ENCODE peak calls at places on chromosomes 4 and X, in eight cellular contexts. J is SK-N-SH; R is choroid plexus epithelial cell; F is tibial nerve; N is CD4-positive, alpha-beta memory T cell; P is aorta; V is GM23248; B is GM06990. I is an unnamed sample.

GRCh38 chr4:90318208-90318607 is 191.0 kb downstream of the CCSER1 start:
- DNase-seq in J (no peak), R (peak; percentile 95), F (no peak), N (no peak), P (no peak), V (peak; percentile 84), B (no peak), I (no peak)

GRCh38 chrX:147894332-147894870 is 17.3 kb upstream of the FMR1 start:
- DNase-seq in J (no peak), R (peak; percentile 41), F (no peak), N (no peak), P (no peak), V (no peak), B (no peak), I (no peak)

GRCh38 chr4:68299492-68300457 is 50.1 kb downstream of the YTHDC1 start:
- DNase-seq in J (no peak), R (no peak), F (no peak), N (no peak), P (no peak), V (no peak), B (no peak), I (no peak)

GRCh38 chr4:156971623-156972369 is at the start of gene PDGFC:
- DNase-seq in J (peak; percentile 80), R (peak; percentile 77), F (peak; percentile 31), N (no peak), P (peak; percentile 93), V (peak; percentile 79), B (peak; percentile 10), I (peak; percentile 88)

GRCh38 chr4:152556283-152556682 is 20.4 kb upstream of the FBXW7 start:
- DNase-seq in J (no peak), R (no peak), F (no peak), N (no peak), P (no peak), V (no peak), B (no peak), I (no peak)

GRCh38 chrX:109475174-109475891 is 6.6 kb downstream of the GUCY2F start:
- DNase-seq in J (peak; percentile 31), R (peak; percentile 61), F (no peak), N (no peak), P (no peak), V (peak; percentile 60), B (peak; percentile 1), I (no peak)

GRCh38 chr4:7335363-7336066 is 99.2 kb downstream of the PSAPL1 start:
- DNase-seq in J (peak; percentile 83), R (peak; percentile 27), F (peak; percentile 43), N (no peak), P (peak; percentile 82), V (peak; percentile 60), B (peak; percentile 52), I (no peak)

GRCh38 chr4:108849611-108850406 is 87.0 kb upstream of the ETNPPL start:
- DNase-seq in J (no peak), R (peak; percentile 80), F (no peak), N (no peak), P (no peak), V (peak; percentile 79), B (peak; percentile 24), I (no peak)

GRCh38 chrX:106951230-106951629 is 31.0 kb downstream of the CLDN2 start:
- DNase-seq in J (no peak), R (no peak), F (no peak), N (no peak), P (no peak), V (no peak), B (no peak), I (no peak)

GRCh38 chr4:38857354-38858096 is 908 bp upstream of the TLR6 start:
- DNase-seq in J (no peak), R (peak; percentile 94), F (no peak), N (no peak), P (no peak), V (peak; percentile 94), B (peak; percentile 79), I (peak; percentile 76)

GRCh38 chr4:17758459-17758858 is 23.0 kb downstream of the FAM184B start:
- DNase-seq in J (no peak), R (no peak), F (no peak), N (no peak), P (no peak), V (no peak), B (no peak), I (no peak)

GRCh38 chr4:4457803-4458550 is 71.1 kb downstream of the NSG1 start:
- DNase-seq in J (no peak), R (peak; percentile 71), F (no peak), N (no peak), P (no peak), V (peak; percentile 87), B (no peak), I (no peak)

GRCh38 chrX:104343408-104344129 is 88.8 kb upstream of the ESX1 start:
- DNase-seq in J (peak; percentile 30), R (peak; percentile 90), F (no peak), N (peak; percentile 31), P (no peak), V (peak; percentile 88), B (no peak), I (no peak)

GRCh38 chrX:40012800-40013682 is 84.7 kb downstream of the BCOR start:
- DNase-seq in J (no peak), R (peak; percentile 64), F (peak; percentile 51), N (no peak), P (peak; percentile 87), V (peak; percentile 78), B (peak; percentile 72), I (peak; percentile 79)

GRCh38 chrX:40010550-40011364 is 87.0 kb downstream of the BCOR start:
- DNase-seq in J (peak; percentile 66), R (peak; percentile 24), F (no peak), N (no peak), P (peak; percentile 40), V (no peak), B (no peak), I (no peak)

GRCh38 chrX:40012039-40012799 is 85.5 kb downstream of the BCOR start:
- DNase-seq in J (no peak), R (peak; percentile 71), F (no peak), N (no peak), P (peak; percentile 83), V (peak; percentile 67), B (no peak), I (peak; percentile 69)

GRCh38 chrX:40009890-40010289 is 87.9 kb downstream of the BCOR start:
- DNase-seq in J (peak; percentile 66), R (no peak), F (no peak), N (no peak), P (peak; percentile 62), V (no peak), B (no peak), I (no peak)

DNA sequence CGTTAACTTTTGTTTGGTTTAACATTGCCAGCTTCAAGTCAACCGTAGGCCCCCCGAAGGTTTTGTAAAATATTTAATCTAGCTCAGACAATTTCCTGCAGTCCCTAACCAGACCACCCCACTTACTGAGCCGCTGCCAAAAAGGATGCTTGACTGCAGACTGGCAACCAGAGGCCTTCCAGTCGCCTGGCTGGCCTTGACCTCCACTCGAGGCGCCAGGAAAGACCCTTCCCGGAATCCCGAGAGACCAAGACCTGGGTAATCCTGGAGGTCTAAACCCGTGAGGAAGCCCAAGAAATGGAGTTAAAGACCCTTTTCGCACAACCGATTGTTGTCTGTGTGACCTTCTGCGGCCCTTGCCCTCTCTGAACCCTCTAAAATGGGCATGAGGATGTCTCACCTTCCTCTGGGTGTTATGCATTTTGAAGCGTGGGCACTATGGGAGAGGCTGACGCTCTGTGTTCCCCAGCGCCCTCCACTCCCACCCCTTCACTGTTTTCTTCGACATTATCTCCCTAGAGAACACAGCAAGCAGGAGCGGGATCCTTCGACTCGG is 86.2 kb downstream of the BCOR start:
- DNase-seq in J (peak; percentile 29), R (no peak), F (no peak), N (no peak), P (peak; percentile 51), V (no peak), B (no peak), I (no peak)
- H3K4me3 ChIP-seq in J (no peak overlapping the region), R (no peak overlapping the region), F (no peak overlapping the region), N (no peak overlapping the region), P (no peak overlapping the region), V (no peak overlapping the region), B (no peak overlapping the region), I (no peak overlapping the region)

DNA sequence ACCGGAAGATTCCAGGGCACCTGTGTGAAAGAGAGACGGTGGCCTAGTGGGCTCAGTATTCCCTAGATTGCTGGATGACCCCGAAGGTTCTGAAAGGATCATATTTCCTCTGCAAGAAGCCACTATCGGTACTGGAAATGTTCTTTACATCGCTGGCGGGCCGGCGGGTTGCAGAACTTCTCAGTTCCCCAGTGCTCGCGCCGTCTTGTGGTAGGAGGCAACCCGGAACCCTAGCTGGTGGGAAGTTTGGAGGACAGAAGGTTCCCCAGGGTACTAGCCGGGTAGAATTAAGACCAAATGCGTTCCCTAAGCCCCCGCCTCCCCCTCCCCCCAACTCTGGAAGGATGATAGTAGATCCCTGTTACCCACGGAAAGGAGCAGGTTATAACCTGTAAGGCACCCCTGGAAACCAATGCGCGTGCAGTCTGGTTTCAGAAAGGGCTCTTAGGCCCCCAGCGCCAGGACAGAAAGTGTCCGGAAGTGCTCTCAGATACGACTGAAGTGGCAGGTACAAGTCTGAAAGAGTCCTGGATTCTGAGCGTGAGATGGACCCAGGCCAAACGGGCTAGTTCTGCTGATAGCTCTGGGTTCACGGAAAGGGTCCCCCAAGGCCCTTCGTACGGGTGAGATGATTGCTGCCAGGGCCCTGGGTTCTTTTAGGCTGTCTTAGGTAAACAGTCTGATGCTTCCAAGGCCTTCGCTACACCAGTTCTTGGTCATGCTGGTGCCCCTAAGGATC is 61.7 kb upstream of the DCAF8L1 start:
- DNase-seq in J (no peak), R (no peak), F (no peak), N (no peak), P (no peak), V (no peak), B (no peak), I (no peak)
- H3K4me3 ChIP-seq in J (no peak overlapping the region), R (no peak overlapping the region), F (no peak overlapping the region), N (no peak overlapping the region), P (no peak overlapping the region), V (no peak overlapping the region), B (no peak overlapping the region), I (no peak overlapping the region)

GRCh38 chr4:2412534-2412884 is 5.9 kb downstream of the ZFYVE28 start:
- DNase-seq in J (no peak), R (no peak), F (no peak), N (peak; percentile 80), P (no peak), V (no peak), B (no peak), I (no peak)
- H3K4me3 ChIP-seq in J (peak overlapping the region; percentile 57), R (no peak overlapping the region), F (no peak overlapping the region), N (peak overlapping the region; percentile 15), P (no peak overlapping the region), V (peak overlapping the region; percentile 58), B (peak overlapping the region; percentile 44), I (peak overlapping the region; percentile 25)

GRCh38 chr4:61294001-61294400 is 93.9 kb downstream of the ADGRL3 start:
- DNase-seq in J (no peak), R (no peak), F (no peak), N (no peak), P (no peak), V (no peak), B (no peak), I (no peak)

GRCh38 chr4:61299316-61299715 is 99.2 kb downstream of the ADGRL3 start:
- DNase-seq in J (no peak), R (no peak), F (no peak), N (no peak), P (no peak), V (no peak), B (no peak), I (no peak)

GRCh38 chr4:61301285-61301684 is 101.2 kb downstream of the ADGRL3 start:
- DNase-seq in J (no peak), R (no peak), F (no peak), N (no peak), P (no peak), V (no peak), B (no peak), I (no peak)

GRCh38 chr4:61296115-61296514 is 96.0 kb downstream of the ADGRL3 start:
- DNase-seq in J (no peak), R (no peak), F (no peak), N (no peak), P (no peak), V (no peak), B (no peak), I (no peak)

GRCh38 chr4:61298178-61298740 is 98.1 kb downstream of the ADGRL3 start:
- DNase-seq in J (no peak), R (no peak), F (no peak), N (no peak), P (no peak), V (no peak), B (no peak), I (no peak)
- H3K4me3 ChIP-seq in J (no peak overlapping the region), R (no peak overlapping the region), F (no peak overlapping the region), N (no peak overlapping the region), P (no peak overlapping the region), V (no peak overlapping the region), B (no peak overlapping the region), I (no peak overlapping the region)